ENCODE peak calls at places on chromosomes 2 and 18, in nine cellular contexts. F is tibial artery, M is right cardiac atrium, O is GM12865, H is ovary, U is AG09309, E is small intestine, R is epithelial cell of esophagus, T is Caco-2. K is an unnamed sample.

GRCh38 chr2:220278022-220278421 is 650.6 kb downstream of the SLC4A3 start:
- DNase-seq in O (no peak), F (no peak), H (no peak), U (no peak), R (peak), E (no peak), M (no peak), T (no peak), K (no peak)

GRCh38 chr2:128379021-128380005 is 60.6 kb upstream of the HS6ST1 start:
- DNase-seq in M (peak), T (peak), E (peak), O (no peak), F (peak), R (peak), H (peak), U (peak), K (peak)

GRCh38 chr2:27647289-27647688 is 16.1 kb downstream of the SUPT7L start:
- DNase-seq in H (no peak), R (no peak), E (no peak), O (no peak), U (no peak), T (no peak), F (no peak), M (no peak), K (peak)

GRCh38 chr2:127080226-127080940 is 26.6 kb downstream of the BIN1 start:
- DNase-seq in T (no peak), O (peak), R (no peak), E (peak), H (no peak), U (no peak), M (no peak), F (no peak), K (no peak)

GRCh38 chr2:141199711-141200110 is 931.1 kb downstream of the LRP1B start:
- DNase-seq in U (no peak), E (no peak), F (no peak), O (no peak), M (no peak), H (no peak), R (no peak), T (no peak), K (no peak)

GRCh38 chr2:112749755-112750559 is 14.5 kb downstream of the CKAP2L start:
- DNase-seq in U (peak), E (peak), O (peak), H (peak), R (peak), T (peak), F (peak), M (peak), K (peak)

GRCh38 chr18:58186258-58186948 is 142.4 kb downstream of the NEDD4L start:
- DNase-seq in T (no peak), R (peak), U (peak), F (no peak), O (no peak), M (no peak), H (no peak), E (peak), K (peak)

GRCh38 chr2:196268538-196269338 is 97.4 kb upstream of the STK17B start:
- DNase-seq in M (no peak), F (no peak), E (peak), R (peak), O (no peak), U (no peak), T (peak), H (no peak), K (peak)

GRCh38 chr2:157236404-157236803 is 21.1 kb upstream of the GALNT5 start:
- DNase-seq in H (no peak), R (peak), T (no peak), U (no peak), E (no peak), M (no peak), F (no peak), O (no peak), K (no peak)

GRCh38 chr2:174697267-174697666 is 67.0 kb downstream of the CHRNA1 start:
- DNase-seq in M (peak), T (peak), R (peak), U (no peak), O (peak), H (no peak), E (peak), F (peak), K (peak)

GRCh38 chr18:10003281-10003680 is 89.5 kb downstream of the VAPA start:
- DNase-seq in H (no peak), M (no peak), E (no peak), F (no peak), R (no peak), U (no peak), T (no peak), O (no peak), K (no peak)

GRCh38 chr2:20451346-20451745 is 4.5 kb downstream of the RHOB start:
- DNase-seq in U (no peak), O (no peak), T (no peak), R (no peak), M (no peak), H (no peak), E (no peak), F (peak), K (peak)

GRCh38 chr2:57877811-57878572 is 168.6 kb upstream of the VRK2 start:
- DNase-seq in T (no peak), H (no peak), O (no peak), M (no peak), U (no peak), E (no peak), R (peak), F (no peak), K (no peak)

DNA sequence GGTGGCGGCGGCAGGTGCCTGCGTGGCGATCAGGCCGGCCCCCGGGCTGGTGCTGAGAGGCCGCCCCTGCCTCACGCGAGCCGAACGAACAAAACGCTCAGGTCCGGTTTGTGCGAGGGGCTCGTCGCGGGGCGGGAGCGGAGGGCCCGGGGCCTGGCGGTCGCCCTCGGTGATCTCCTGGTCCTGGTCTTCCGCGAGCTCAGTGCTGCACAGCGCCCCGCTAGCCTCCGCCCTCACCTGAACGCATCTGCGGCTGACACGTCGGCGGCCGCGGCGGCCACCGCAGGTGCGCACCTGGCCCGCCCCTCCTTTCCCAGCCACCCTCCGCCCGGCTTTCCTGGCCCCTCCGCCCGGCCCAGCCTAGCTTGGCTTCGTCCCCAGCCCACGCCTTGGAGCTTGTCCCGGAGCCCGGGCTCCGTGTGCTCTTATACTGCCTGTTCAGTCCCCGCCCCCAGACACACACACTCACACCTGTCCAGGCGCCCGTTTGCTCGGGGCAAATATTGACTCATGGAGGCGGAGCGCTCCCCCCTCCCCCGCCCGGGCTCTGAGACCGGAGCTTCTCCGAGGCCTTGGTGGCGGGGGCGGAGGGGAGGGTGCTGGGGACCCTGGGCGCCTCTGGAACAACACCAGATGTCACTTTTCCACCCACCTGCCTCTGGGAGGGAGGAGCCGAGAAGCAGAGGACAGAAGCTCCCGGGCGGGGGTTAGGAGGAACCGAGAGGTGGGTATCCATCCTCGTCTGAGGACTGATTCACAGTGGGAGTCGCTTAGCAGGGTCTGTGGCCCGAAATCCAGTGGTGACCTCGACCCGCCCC is 8.6 kb upstream of the CRYBA2 start:
- DNase-seq in M (no peak), F (no peak), U (no peak), T (peak), H (no peak), O (no peak), R (peak), E (peak), K (no peak)
- H3K4me3 ChIP-seq in M (no peak), F (no peak), U (no peak), T (peak), H (no peak), O (no peak), R (peak), E (peak), K (no peak)

DNA sequence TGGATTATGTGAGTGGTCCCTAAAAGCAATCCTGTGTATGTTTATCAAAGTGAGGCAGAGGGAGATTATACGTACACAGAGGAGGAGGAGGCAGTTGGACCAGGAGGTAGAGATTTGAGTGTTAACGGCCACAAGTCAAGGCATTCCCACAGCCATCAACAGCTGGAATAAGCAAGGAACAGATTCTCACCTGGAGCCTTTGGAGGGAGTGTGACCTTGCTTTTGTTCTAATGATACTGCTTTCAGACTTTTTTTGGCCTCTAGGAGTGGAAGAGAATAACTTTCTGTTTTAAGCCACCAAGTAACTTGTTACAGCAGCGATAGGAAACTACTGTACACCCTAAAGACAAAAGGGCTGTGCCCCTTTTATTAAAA is 18.1 kb downstream of the LCLAT1 start:
- DNase-seq in E (no peak), T (no peak), H (no peak), O (no peak), R (no peak), U (no peak), M (no peak), F (no peak), K (no peak)
- H3K4me3 ChIP-seq in E (no peak), T (no peak), H (no peak), O (no peak), R (no peak), U (no peak), M (no peak), F (peak), K (no peak)

DNA sequence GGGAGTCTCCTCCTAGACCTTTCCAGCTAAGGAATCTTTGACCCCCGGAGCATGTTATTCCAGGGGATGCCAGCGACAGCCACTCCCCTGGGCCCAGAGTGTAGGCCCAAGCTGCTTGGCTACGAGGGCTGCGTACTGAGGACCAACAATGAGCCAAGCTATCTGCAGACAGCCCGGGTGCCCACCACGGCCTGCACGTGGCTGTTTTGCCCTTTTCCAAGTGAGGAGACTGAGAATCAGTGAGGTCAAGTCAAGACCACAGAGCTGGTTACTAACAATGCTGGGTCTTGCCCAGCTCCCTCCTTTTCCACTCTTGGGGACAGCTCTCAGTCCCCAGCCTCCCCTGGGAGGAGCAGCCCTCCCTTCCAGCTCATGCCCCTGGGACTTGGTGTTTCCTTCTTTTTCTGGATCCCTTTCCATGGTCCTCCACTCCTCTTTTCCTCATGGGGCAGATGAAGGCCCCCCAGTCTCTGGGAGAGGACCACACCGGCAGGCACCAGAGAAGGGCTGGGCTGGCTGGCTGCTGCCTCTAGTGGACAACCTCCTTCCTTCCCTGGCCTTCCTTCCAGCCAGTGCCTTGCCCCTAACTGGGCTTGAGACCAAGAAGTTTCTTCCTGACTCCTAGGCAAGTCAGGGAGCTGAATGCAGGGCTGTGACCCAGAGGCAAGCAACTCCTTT is 550 bp upstream of the MALL start:
- DNase-seq in O (no peak), H (no peak), F (no peak), U (no peak), E (peak), R (no peak), T (peak), M (peak), K (peak)
- H3K4me3 ChIP-seq in O (no peak), H (no peak), F (peak), U (peak), E (peak), R (peak), T (peak), M (peak), K (peak)

DNA sequence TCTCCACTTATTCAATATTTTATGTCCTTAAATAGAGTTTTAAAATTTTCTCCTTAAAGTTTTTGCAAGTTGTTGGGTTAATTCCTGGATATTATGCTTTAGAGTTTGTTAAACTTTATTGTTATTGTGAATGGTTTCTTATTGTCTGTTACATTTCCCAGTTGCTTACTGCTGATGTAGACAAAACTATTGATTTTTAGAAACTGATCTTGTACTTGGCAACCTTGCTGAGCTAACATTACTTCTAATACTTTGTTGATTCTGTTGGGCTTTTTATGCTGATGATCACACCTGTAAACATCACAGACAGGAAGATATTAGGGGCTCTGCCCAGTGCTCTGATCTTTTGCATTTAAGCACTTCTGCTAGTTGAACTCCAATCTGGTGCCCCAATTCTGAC is 2.8 kb upstream of the CLIP4 start:
- DNase-seq in T (no peak), R (no peak), F (no peak), H (no peak), U (no peak), O (no peak), M (no peak), E (no peak), K (no peak)
- H3K4me3 ChIP-seq in T (no peak), R (no peak), F (no peak), H (no peak), U (no peak), O (no peak), M (no peak), E (no peak), K (no peak)

GRCh38 chr2:16507655-16508054 is 158.0 kb downstream of the CYRIA start:
- DNase-seq in O (no peak), H (no peak), R (peak), U (no peak), E (no peak), T (no peak), M (no peak), F (no peak), K (no peak)
- H3K4me3 ChIP-seq in O (no peak), H (no peak), R (peak), U (no peak), E (peak), T (peak), M (peak), F (peak), K (no peak)

DNA sequence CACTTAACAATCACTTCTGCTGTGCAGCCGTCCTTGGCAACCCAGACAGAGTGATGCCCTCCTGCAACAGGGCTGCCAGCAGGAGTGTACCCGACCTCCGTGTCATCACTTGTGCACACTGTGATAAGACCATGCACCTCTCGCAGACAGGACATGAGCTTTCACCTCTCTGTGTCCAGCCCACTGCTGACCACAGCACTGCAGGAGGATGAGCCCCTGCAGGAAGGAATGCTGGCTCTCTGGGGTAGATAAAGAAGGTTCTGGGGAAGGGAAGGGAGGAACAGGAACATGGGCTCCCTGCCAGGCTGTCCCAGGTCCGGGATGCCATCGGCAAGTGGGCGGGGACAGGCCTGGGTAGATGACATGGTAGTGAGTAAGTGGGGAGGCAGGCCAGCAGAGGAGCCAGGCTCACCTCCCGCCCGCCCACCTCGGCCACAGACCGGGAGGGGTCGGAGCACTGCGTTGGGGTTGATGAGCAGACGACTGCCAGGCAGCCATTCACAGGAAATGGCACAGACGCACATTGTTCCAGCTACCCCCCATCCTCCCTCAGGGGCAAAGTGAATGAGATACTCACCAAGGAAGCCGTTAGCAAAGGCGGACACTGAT is 18.6 kb upstream of the COL6A3 start:
- DNase-seq in R (peak), E (peak), H (no peak), F (no peak), O (no peak), U (peak), T (no peak), M (peak), K (peak)
- H3K4me3 ChIP-seq in R (no peak), E (no peak), H (no peak), F (no peak), O (no peak), U (peak), T (no peak), M (no peak), K (no peak)

GRCh38 chr18:31499157-31499524 is 1.2 kb downstream of the DSG2 start:
- DNase-seq in M (no peak), F (no peak), T (no peak), E (peak), O (no peak), H (no peak), R (no peak), U (no peak), K (no peak)
- H3K4me3 ChIP-seq in M (peak), F (no peak), T (peak), E (peak), O (peak), H (peak), R (peak), U (no peak), K (peak)

GRCh38 chr2:69563021-69563420 is 80.5 kb downstream of the AAK1 start:
- DNase-seq in T (no peak), E (no peak), R (no peak), O (no peak), M (no peak), F (no peak), H (no peak), U (no peak), K (no peak)

GRCh38 chr2:69565431-69565839 is 78.1 kb downstream of the AAK1 start:
- DNase-seq in H (peak), U (no peak), R (peak), T (peak), E (peak), O (peak), F (peak), M (peak), K (peak)

GRCh38 chr2:69566669-69567068 is 76.9 kb downstream of the AAK1 start:
- DNase-seq in F (no peak), M (no peak), U (no peak), T (no peak), R (no peak), H (no peak), O (no peak), E (no peak), K (no peak)

GRCh38 chr2:69567157-69567908 is 76.2 kb downstream of the AAK1 start:
- DNase-seq in O (no peak), E (no peak), F (no peak), M (no peak), R (peak), U (no peak), T (no peak), H (no peak), K (peak)

GRCh38 chr2:69564604-69565003 is 78.9 kb downstream of the AAK1 start:
- DNase-seq in F (no peak), H (no peak), M (no peak), R (no peak), U (no peak), T (no peak), O (no peak), E (peak), K (no peak)
- H3K4me3 ChIP-seq in F (no peak), H (no peak), M (no peak), R (no peak), U (no peak), T (no peak), O (no peak), E (no peak), K (no peak)

K was measured in choroid plexus epithelial cell.